ENCODE peak calls at places on chromosomes 7 and 10, in four cellular contexts. Y is NB4, A is GM23248, K is lower lobe of right lung. J is an unnamed sample.

GRCh38 chr7:106085015-106085414 is 27.1 kb downstream of the SYPL1 start:
- DNase-seq in K (no peak), A (no peak), Y (no peak), J (no peak)

GRCh38 chr7:123571684-123572083 is 14.1 kb upstream of the NDUFA5 start:
- DNase-seq in A (no peak), Y (no peak), K (no peak), J (peak; percentile 44)

GRCh38 chr10:65570143-65571010 is 1355.5 kb upstream of the LRRTM3 start:
- DNase-seq in Y (peak; percentile 87), K (peak; percentile 53), A (no peak), J (peak; percentile 69)

GRCh38 chr7:44080686-44081265 is 1.6 kb downstream of the POLM start:
- DNase-seq in Y (no peak), A (no peak), K (peak; percentile 41), J (no peak)

GRCh38 chr7:103784887-103785286 is 204.6 kb downstream of the RELN start:
- DNase-seq in Y (no peak), A (no peak), K (no peak), J (no peak)

GRCh38 chr10:71835671-71836593 is 15.1 kb downstream of the PSAP start:
- DNase-seq in A (peak; percentile 98), Y (peak; percentile 98), K (no peak), J (peak; percentile 98)

GRCh38 chr10:99387541-99387940 is 42.9 kb downstream of the GOT1 start:
- DNase-seq in K (no peak), Y (no peak), A (no peak), J (no peak)

GRCh38 chr7:99975782-99976521 is at the start of gene AZGP1:
- DNase-seq in A (peak; percentile 21), Y (no peak), K (no peak), J (peak; percentile 16)

GRCh38 chr7:92266415-92267241 is 20.9 kb downstream of the ANKIB1 start:
- DNase-seq in Y (no peak), K (no peak), A (peak; percentile 40), J (no peak)

GRCh38 chr7:133691727-133692450 is 435.3 kb upstream of the LRGUK start:
- DNase-seq in A (peak; percentile 71), K (no peak), Y (no peak), J (no peak)

GRCh38 chr7:155893664-155894063 is 81.4 kb upstream of the SHH start:
- DNase-seq in K (no peak), A (no peak), Y (no peak), J (no peak)

GRCh38 chr10:102832987-102833386 is 4.2 kb downstream of the CYP17A1 start:
- DNase-seq in K (no peak), A (peak; percentile 61), Y (no peak), J (no peak)

GRCh38 chr10:73841526-73842285 is 30.3 kb upstream of the NDST2 start:
- DNase-seq in Y (no peak), K (no peak), A (peak; percentile 79), J (peak; percentile 31)